ENCODE peak calls at places on chromosome 11, in four cellular contexts. F is H1, D is HepG2, U is GM12878. O is an unnamed sample.

GRCh38 chr11:21410513-21410912 is 741.1 kb downstream of the NELL1 start:
- DNase-seq in F (no peak), D (no peak), U (no peak), O (no peak)

GRCh38 chr11:35791088-35791958 is 128.7 kb downstream of the TRIM44 start:
- DNase-seq in F (no peak), D (no peak), U (no peak), O (no peak)

GRCh38 chr11:10742460-10743208 is 8.4 kb upstream of the CTR9 start:
- DNase-seq in F (no peak), D (no peak), U (no peak), O (no peak)

GRCh38 chr11:34337016-34337415 is 20.8 kb downstream of the ABTB2 start:
- DNase-seq in F (no peak), D (no peak), U (no peak), O (no peak)

GRCh38 chr11:27204527-27204926 is 158.5 kb downstream of the CCDC34 start:
- DNase-seq in F (no peak), D (peak), U (no peak), O (no peak)

GRCh38 chr11:2771758-2772466 is 72.1 kb upstream of the KCNQ1OT1 start:
- DNase-seq in F (no peak), D (no peak), U (no peak), O (no peak)

GRCh38 chr11:112795142-112795815 is 165.9 kb upstream of the NCAM1 start:
- DNase-seq in F (peak), D (peak), U (no peak), O (peak)

GRCh38 chr11:76293189-76293631 is 86.9 kb upstream of the WNT11 start:
- DNase-seq in F (no peak), D (no peak), U (peak), O (no peak)

GRCh38 chr11:103773059-103773458 is 263.4 kb upstream of the DDI1 start:
- DNase-seq in F (no peak), D (no peak), U (no peak), O (no peak)

GRCh38 chr11:35218956-35219355 is 80.0 kb downstream of the CD44 start:
- DNase-seq in F (no peak), D (no peak), U (no peak), O (no peak)

GRCh38 chr11:62430350-62430749 is 11.5 kb downstream of the SCGB1A1 start:
- DNase-seq in F (no peak), D (no peak), U (no peak), O (no peak)

GRCh38 chr11:78037056-78037455 is 14.0 kb upstream of the KCTD14 start:
- DNase-seq in F (no peak), D (peak), U (no peak), O (no peak)

GRCh38 chr11:19625438-19625837 is 87.2 kb upstream of the NAV2 start:
- DNase-seq in F (no peak), D (no peak), U (no peak), O (no peak)

GRCh38 chr11:81725691-81726090 is 1008.0 kb downstream of the FAM181B start:
- DNase-seq in F (no peak), D (no peak), U (no peak), O (no peak)

GRCh38 chr11:88164806-88165205 is 10.4 kb downstream of the RAB38 start:
- DNase-seq in F (no peak), D (no peak), U (no peak), O (no peak)

GRCh38 chr11:46183819-46184218 is 62.6 kb upstream of the PHF21A start:
- DNase-seq in F (no peak), D (no peak), U (no peak), O (no peak)

GRCh38 chr11:44596541-44597276 is 31.2 kb downstream of the CD82 start:
- DNase-seq in F (no peak), D (no peak), U (peak), O (no peak)

GRCh38 chr11:17021550-17021949 is 7.3 kb upstream of the PLEKHA7 start:
- DNase-seq in F (no peak), D (no peak), U (no peak), O (peak)

GRCh38 chr11:132734217-132734616 is 798.1 kb downstream of the OPCML start:
- DNase-seq in F (no peak), D (no peak), U (no peak), O (no peak)

GRCh38 chr11:130675456-130675855 is 227.0 kb downstream of the ADAMTS15 start:
- DNase-seq in F (no peak), D (no peak), U (no peak), O (no peak)

GRCh38 chr11:58898106-58898505 is 41.2 kb upstream of the GLYATL1 start:
- DNase-seq in F (no peak), D (no peak), U (no peak), O (no peak)

GRCh38 chr11:130269544-130269943 is 45.2 kb downstream of the ZBTB44 start:
- DNase-seq in F (no peak), D (no peak), U (peak), O (no peak)

GRCh38 chr11:57614234-57614772 is 16.8 kb downstream of the SERPING1 start:
- DNase-seq in F (no peak), D (no peak), U (no peak), O (no peak)
- TF ChIP-seq SUZ12 in F (no peak), D (no peak), U (no peak), O (no peak)

GRCh38 chr11:111735262-111736116 is 30.7 kb downstream of the PPP2R1B start:
- DNase-seq in F (no peak), D (no peak), U (no peak), O (peak)

GRCh38 chr11:111734383-111735261 is 31.6 kb downstream of the PPP2R1B start:
- DNase-seq in F (no peak), D (no peak), U (no peak), O (no peak)

GRCh38 chr11:111737180-111737876 is 28.9 kb downstream of the PPP2R1B start:
- DNase-seq in F (no peak), D (no peak), U (no peak), O (no peak)

GRCh38 chr11:111736621-111737055 is 29.6 kb downstream of the PPP2R1B start:
- DNase-seq in F (no peak), D (no peak), U (no peak), O (no peak)

GRCh38 chr11:111736191-111736590 is 30.0 kb downstream of the PPP2R1B start:
- DNase-seq in F (no peak), D (no peak), U (no peak), O (no peak)
- H3K4me3 ChIP-seq in F (no peak), D (no peak), U (no peak), O (no peak)

GRCh38 chr11:73860202-73860601 is 16.4 kb downstream of the COA4 start:
- DNase-seq in F (no peak), D (no peak), U (no peak), O (no peak)
- TF ChIP-seq SUZ12 in F (no peak), D (no peak), U (no peak), O (no peak)

GRCh38 chr11:69889400-69890372 is 70.5 kb upstream of the FGF3 start:
- DNase-seq in F (no peak), D (no peak), U (no peak), O (no peak)
- H3K4me3 ChIP-seq in F (peak), D (no peak), U (no peak), O (no peak)

GRCh38 chr11:93903989-93904388 is 53.6 kb upstream of the VSTM5 start:
- DNase-seq in F (no peak), D (no peak), U (no peak), O (no peak)
- TF ChIP-seq SUZ12 in F (no peak), D (no peak), U (no peak), O (no peak)